ENCODE peak calls at places on chromosomes 4 and X, in nine cellular contexts. One of them, this sample, is unnamed.

GRCh38 chrX:21812628-21813027 is 26.8 kb upstream of the MBTPS2 start:
- DNase-seq in stimulated activated CD4-positive, alpha-beta T cell treated with anti-CD3 and anti-CD28 coated beads, Interleukin-15, amount 100 ng/mL, for 1 hour: no peak
- DNase-seq in effector CD8-positive, alpha-beta T cell: no peak
- DNase-seq in mucosa of descending colon: no peak
- DNase-seq in amniotic stem cell: no peak
- DNase-seq in activated T-helper 1 cell treated with anti-CD3 and anti-CD28 coated beads, Interleukin-12 subunit alpha, Interleukin-12 subunit beta, Interleukin-2, Interleukin-4 antibody, amounts not matched to agents 30 ng/mL and 10 ng/mL and 1 ng/mL, durations not matched to agents 14 hours and 24 hours and 36 hours: no peak
- DNase-seq in iris pigment epithelial cell: no peak
- DNase-seq in activated effector memory CD4-positive, alpha-beta T cell treated with anti-CD3 and anti-CD28 coated beads, Interleukin-2, amount 50 U/mL, for 16 hours: no peak
- DNase-seq in psoas muscle: no peak
- DNase-seq in this sample: no peak

GRCh38 chrX:25175743-25176142 is 160.0 kb upstream of the ARX start:
- DNase-seq in psoas muscle: no peak
- DNase-seq in iris pigment epithelial cell: no peak
- DNase-seq in stimulated activated CD4-positive, alpha-beta T cell treated with anti-CD3 and anti-CD28 coated beads, Interleukin-15, amount 100 ng/mL, for 1 hour: no peak
- DNase-seq in effector CD8-positive, alpha-beta T cell: no peak
- DNase-seq in activated effector memory CD4-positive, alpha-beta T cell treated with anti-CD3 and anti-CD28 coated beads, Interleukin-2, amount 50 U/mL, for 16 hours: no peak
- DNase-seq in mucosa of descending colon: no peak
- DNase-seq in amniotic stem cell: no peak
- DNase-seq in activated T-helper 1 cell treated with anti-CD3 and anti-CD28 coated beads, Interleukin-12 subunit alpha, Interleukin-12 subunit beta, Interleukin-2, Interleukin-4 antibody, amounts not matched to agents 30 ng/mL and 10 ng/mL and 1 ng/mL, durations not matched to agents 14 hours and 24 hours and 36 hours: no peak
- DNase-seq in this sample: peak; percentile 4

GRCh38 chrX:125475482-125475881 is 155.8 kb downstream of the TEX13C start:
- DNase-seq in stimulated activated CD4-positive, alpha-beta T cell treated with anti-CD3 and anti-CD28 coated beads, Interleukin-15, amount 100 ng/mL, for 1 hour: no peak
- DNase-seq in mucosa of descending colon: no peak
- DNase-seq in iris pigment epithelial cell: no peak
- DNase-seq in psoas muscle: no peak
- DNase-seq in amniotic stem cell: no peak
- DNase-seq in activated effector memory CD4-positive, alpha-beta T cell treated with anti-CD3 and anti-CD28 coated beads, Interleukin-2, amount 50 U/mL, for 16 hours: no peak
- DNase-seq in effector CD8-positive, alpha-beta T cell: no peak
- DNase-seq in activated T-helper 1 cell treated with anti-CD3 and anti-CD28 coated beads, Interleukin-12 subunit alpha, Interleukin-12 subunit beta, Interleukin-2, Interleukin-4 antibody, amounts not matched to agents 30 ng/mL and 10 ng/mL and 1 ng/mL, durations not matched to agents 14 hours and 24 hours and 36 hours: no peak
- DNase-seq in this sample: no peak

GRCh38 chr4:73891739-73892405 is 22.7 kb downstream of the CXCL1 start:
- DNase-seq in activated effector memory CD4-positive, alpha-beta T cell treated with anti-CD3 and anti-CD28 coated beads, Interleukin-2, amount 50 U/mL, for 16 hours: no peak
- DNase-seq in mucosa of descending colon: no peak
- DNase-seq in effector CD8-positive, alpha-beta T cell: no peak
- DNase-seq in stimulated activated CD4-positive, alpha-beta T cell treated with anti-CD3 and anti-CD28 coated beads, Interleukin-15, amount 100 ng/mL, for 1 hour: no peak
- DNase-seq in iris pigment epithelial cell: peak; percentile 84
- DNase-seq in activated T-helper 1 cell treated with anti-CD3 and anti-CD28 coated beads, Interleukin-12 subunit alpha, Interleukin-12 subunit beta, Interleukin-2, Interleukin-4 antibody, amounts not matched to agents 30 ng/mL and 10 ng/mL and 1 ng/mL, durations not matched to agents 14 hours and 24 hours and 36 hours: no peak
- DNase-seq in amniotic stem cell: no peak
- DNase-seq in psoas muscle: no peak
- DNase-seq in this sample: no peak

GRCh38 chr4:186807809-186808634 is 84.4 kb upstream of the FAT1 start:
- DNase-seq in amniotic stem cell: no peak
- DNase-seq in activated effector memory CD4-positive, alpha-beta T cell treated with anti-CD3 and anti-CD28 coated beads, Interleukin-2, amount 50 U/mL, for 16 hours: no peak
- DNase-seq in iris pigment epithelial cell: no peak
- DNase-seq in psoas muscle: no peak
- DNase-seq in stimulated activated CD4-positive, alpha-beta T cell treated with anti-CD3 and anti-CD28 coated beads, Interleukin-15, amount 100 ng/mL, for 1 hour: no peak
- DNase-seq in effector CD8-positive, alpha-beta T cell: no peak
- DNase-seq in activated T-helper 1 cell treated with anti-CD3 and anti-CD28 coated beads, Interleukin-12 subunit alpha, Interleukin-12 subunit beta, Interleukin-2, Interleukin-4 antibody, amounts not matched to agents 30 ng/mL and 10 ng/mL and 1 ng/mL, durations not matched to agents 14 hours and 24 hours and 36 hours: no peak
- DNase-seq in mucosa of descending colon: no peak
- DNase-seq in this sample: no peak

GRCh38 chrX:57929373-57929772 is 19.1 kb upstream of the ZXDA start:
- DNase-seq in amniotic stem cell: no peak
- DNase-seq in activated T-helper 1 cell treated with anti-CD3 and anti-CD28 coated beads, Interleukin-12 subunit alpha, Interleukin-12 subunit beta, Interleukin-2, Interleukin-4 antibody, amounts not matched to agents 30 ng/mL and 10 ng/mL and 1 ng/mL, durations not matched to agents 14 hours and 24 hours and 36 hours: no peak
- DNase-seq in psoas muscle: no peak
- DNase-seq in stimulated activated CD4-positive, alpha-beta T cell treated with anti-CD3 and anti-CD28 coated beads, Interleukin-15, amount 100 ng/mL, for 1 hour: no peak
- DNase-seq in iris pigment epithelial cell: peak; percentile 20
- DNase-seq in mucosa of descending colon: peak; percentile 7
- DNase-seq in effector CD8-positive, alpha-beta T cell: no peak
- DNase-seq in activated effector memory CD4-positive, alpha-beta T cell treated with anti-CD3 and anti-CD28 coated beads, Interleukin-2, amount 50 U/mL, for 16 hours: no peak
- DNase-seq in this sample: no peak

GRCh38 chr4:185656467-185656890 is 121.2 kb upstream of the PDLIM3 start:
- DNase-seq in effector CD8-positive, alpha-beta T cell: no peak
- DNase-seq in iris pigment epithelial cell: peak; percentile 68
- DNase-seq in stimulated activated CD4-positive, alpha-beta T cell treated with anti-CD3 and anti-CD28 coated beads, Interleukin-15, amount 100 ng/mL, for 1 hour: no peak
- DNase-seq in activated T-helper 1 cell treated with anti-CD3 and anti-CD28 coated beads, Interleukin-12 subunit alpha, Interleukin-12 subunit beta, Interleukin-2, Interleukin-4 antibody, amounts not matched to agents 30 ng/mL and 10 ng/mL and 1 ng/mL, durations not matched to agents 14 hours and 24 hours and 36 hours: no peak
- DNase-seq in psoas muscle: peak; percentile 38
- DNase-seq in mucosa of descending colon: no peak
- DNase-seq in activated effector memory CD4-positive, alpha-beta T cell treated with anti-CD3 and anti-CD28 coated beads, Interleukin-2, amount 50 U/mL, for 16 hours: no peak
- DNase-seq in amniotic stem cell: peak; percentile 55
- DNase-seq in this sample: no peak

GRCh38 chr4:24777528-24777927 is 17.8 kb upstream of the SOD3 start:
- DNase-seq in psoas muscle: no peak
- DNase-seq in activated T-helper 1 cell treated with anti-CD3 and anti-CD28 coated beads, Interleukin-12 subunit alpha, Interleukin-12 subunit beta, Interleukin-2, Interleukin-4 antibody, amounts not matched to agents 30 ng/mL and 10 ng/mL and 1 ng/mL, durations not matched to agents 14 hours and 24 hours and 36 hours: no peak
- DNase-seq in mucosa of descending colon: no peak
- DNase-seq in amniotic stem cell: no peak
- DNase-seq in activated effector memory CD4-positive, alpha-beta T cell treated with anti-CD3 and anti-CD28 coated beads, Interleukin-2, amount 50 U/mL, for 16 hours: no peak
- DNase-seq in effector CD8-positive, alpha-beta T cell: no peak
- DNase-seq in stimulated activated CD4-positive, alpha-beta T cell treated with anti-CD3 and anti-CD28 coated beads, Interleukin-15, amount 100 ng/mL, for 1 hour: no peak
- DNase-seq in iris pigment epithelial cell: no peak
- DNase-seq in this sample: no peak

GRCh38 chrX:10280061-10280460 is 123.3 kb downstream of the CLCN4 start:
- DNase-seq in effector CD8-positive, alpha-beta T cell: no peak
- DNase-seq in activated T-helper 1 cell treated with anti-CD3 and anti-CD28 coated beads, Interleukin-12 subunit alpha, Interleukin-12 subunit beta, Interleukin-2, Interleukin-4 antibody, amounts not matched to agents 30 ng/mL and 10 ng/mL and 1 ng/mL, durations not matched to agents 14 hours and 24 hours and 36 hours: no peak
- DNase-seq in iris pigment epithelial cell: no peak
- DNase-seq in amniotic stem cell: no peak
- DNase-seq in psoas muscle: no peak
- DNase-seq in activated effector memory CD4-positive, alpha-beta T cell treated with anti-CD3 and anti-CD28 coated beads, Interleukin-2, amount 50 U/mL, for 16 hours: no peak
- DNase-seq in stimulated activated CD4-positive, alpha-beta T cell treated with anti-CD3 and anti-CD28 coated beads, Interleukin-15, amount 100 ng/mL, for 1 hour: no peak
- DNase-seq in mucosa of descending colon: peak; percentile 13
- DNase-seq in this sample: no peak

GRCh38 chr4:41458689-41459088 is 79.3 kb upstream of the LIMCH1 start:
- DNase-seq in effector CD8-positive, alpha-beta T cell: no peak
- DNase-seq in activated T-helper 1 cell treated with anti-CD3 and anti-CD28 coated beads, Interleukin-12 subunit alpha, Interleukin-12 subunit beta, Interleukin-2, Interleukin-4 antibody, amounts not matched to agents 30 ng/mL and 10 ng/mL and 1 ng/mL, durations not matched to agents 14 hours and 24 hours and 36 hours: no peak
- DNase-seq in activated effector memory CD4-positive, alpha-beta T cell treated with anti-CD3 and anti-CD28 coated beads, Interleukin-2, amount 50 U/mL, for 16 hours: no peak
- DNase-seq in mucosa of descending colon: no peak
- DNase-seq in amniotic stem cell: no peak
- DNase-seq in psoas muscle: no peak
- DNase-seq in iris pigment epithelial cell: peak; percentile 17
- DNase-seq in stimulated activated CD4-positive, alpha-beta T cell treated with anti-CD3 and anti-CD28 coated beads, Interleukin-15, amount 100 ng/mL, for 1 hour: no peak
- DNase-seq in this sample: no peak

GRCh38 chrX:143437439-143437838 is 79.8 kb downstream of the SPANXN3 start:
- DNase-seq in stimulated activated CD4-positive, alpha-beta T cell treated with anti-CD3 and anti-CD28 coated beads, Interleukin-15, amount 100 ng/mL, for 1 hour: no peak
- DNase-seq in activated effector memory CD4-positive, alpha-beta T cell treated with anti-CD3 and anti-CD28 coated beads, Interleukin-2, amount 50 U/mL, for 16 hours: no peak
- DNase-seq in amniotic stem cell: no peak
- DNase-seq in activated T-helper 1 cell treated with anti-CD3 and anti-CD28 coated beads, Interleukin-12 subunit alpha, Interleukin-12 subunit beta, Interleukin-2, Interleukin-4 antibody, amounts not matched to agents 30 ng/mL and 10 ng/mL and 1 ng/mL, durations not matched to agents 14 hours and 24 hours and 36 hours: no peak
- DNase-seq in mucosa of descending colon: no peak
- DNase-seq in iris pigment epithelial cell: peak; percentile 1
- DNase-seq in psoas muscle: no peak
- DNase-seq in effector CD8-positive, alpha-beta T cell: no peak
- DNase-seq in this sample: no peak

GRCh38 chr4:169956441-169956840 is 69.8 kb downstream of the MFAP3L start:
- DNase-seq in amniotic stem cell: no peak
- DNase-seq in activated effector memory CD4-positive, alpha-beta T cell treated with anti-CD3 and anti-CD28 coated beads, Interleukin-2, amount 50 U/mL, for 16 hours: no peak
- DNase-seq in stimulated activated CD4-positive, alpha-beta T cell treated with anti-CD3 and anti-CD28 coated beads, Interleukin-15, amount 100 ng/mL, for 1 hour: no peak
- DNase-seq in effector CD8-positive, alpha-beta T cell: no peak
- DNase-seq in activated T-helper 1 cell treated with anti-CD3 and anti-CD28 coated beads, Interleukin-12 subunit alpha, Interleukin-12 subunit beta, Interleukin-2, Interleukin-4 antibody, amounts not matched to agents 30 ng/mL and 10 ng/mL and 1 ng/mL, durations not matched to agents 14 hours and 24 hours and 36 hours: no peak
- DNase-seq in iris pigment epithelial cell: no peak
- DNase-seq in psoas muscle: no peak
- DNase-seq in mucosa of descending colon: no peak
- DNase-seq in this sample: no peak

GRCh38 chrX:81354954-81355353 is 153.1 kb downstream of the SH3BGRL start:
- DNase-seq in iris pigment epithelial cell: no peak
- DNase-seq in effector CD8-positive, alpha-beta T cell: no peak
- DNase-seq in mucosa of descending colon: no peak
- DNase-seq in activated T-helper 1 cell treated with anti-CD3 and anti-CD28 coated beads, Interleukin-12 subunit alpha, Interleukin-12 subunit beta, Interleukin-2, Interleukin-4 antibody, amounts not matched to agents 30 ng/mL and 10 ng/mL and 1 ng/mL, durations not matched to agents 14 hours and 24 hours and 36 hours: no peak
- DNase-seq in activated effector memory CD4-positive, alpha-beta T cell treated with anti-CD3 and anti-CD28 coated beads, Interleukin-2, amount 50 U/mL, for 16 hours: no peak
- DNase-seq in stimulated activated CD4-positive, alpha-beta T cell treated with anti-CD3 and anti-CD28 coated beads, Interleukin-15, amount 100 ng/mL, for 1 hour: no peak
- DNase-seq in psoas muscle: no peak
- DNase-seq in amniotic stem cell: no peak
- DNase-seq in this sample: no peak

This sample was measured in Calu3.